ENCODE peak calls at places on chromosome 10, in five cellular contexts. W, F, U, R and N are unnamed samples.

GRCh38 chr10:47364366-47364765 is 16.2 kb downstream of the RBP3 start:
- DNase-seq in R (no peak), F (no peak), U (no peak), W (no peak), N (no peak)

GRCh38 chr10:101091546-101092290 is 29.9 kb downstream of the KAZALD1 start:
- DNase-seq in W (no peak), U (no peak), R (no peak), F (no peak), N (no peak)

GRCh38 chr10:21317902-21318301 is 207.6 kb downstream of the SKIDA1 start:
- DNase-seq in R (no peak), W (no peak), U (no peak), F (no peak), N (no peak)

GRCh38 chr10:86970152-86970886 is 2.0 kb downstream of the ADIRF start:
- DNase-seq in F (peak), U (no peak), W (peak), R (peak), N (no peak)

GRCh38 chr10:116912162-116912561 is 62.9 kb downstream of the ENO4 start:
- DNase-seq in W (no peak), U (no peak), F (no peak), R (no peak), N (no peak)

GRCh38 chr10:16891375-16892313 is 74.4 kb upstream of the RSU1 start:
- DNase-seq in R (no peak), W (peak), F (peak), U (peak), N (peak)

GRCh38 chr10:20281579-20281978 is 465.3 kb downstream of the PLXDC2 start:
- DNase-seq in W (no peak), R (no peak), F (no peak), U (no peak), N (no peak)

GRCh38 chr10:113222207-113222606 is 272.2 kb downstream of the TCF7L2 start:
- DNase-seq in R (no peak), W (no peak), U (no peak), F (no peak), N (no peak)

GRCh38 chr10:116287906-116288501 is 15.0 kb upstream of the GFRA1 start:
- DNase-seq in U (peak), F (no peak), W (no peak), R (no peak), N (peak)

GRCh38 chr10:99742701-99743100 is 10.7 kb downstream of the CUTC start:
- DNase-seq in U (no peak), W (no peak), F (no peak), R (no peak), N (no peak)

GRCh38 chr10:100395626-100396025 is 48.6 kb downstream of the SCD start:
- DNase-seq in U (no peak), F (no peak), W (no peak), R (no peak), N (no peak)

GRCh38 chr10:16856567-16856966 is 39.3 kb upstream of the RSU1 start:
- DNase-seq in R (no peak), U (no peak), F (no peak), W (no peak), N (no peak)

GRCh38 chr10:61902448-61903183 is 1.1 kb downstream of the ARID5B start:
- DNase-seq in R (no peak), U (peak), W (no peak), F (peak), N (peak)

GRCh38 chr10:90734415-90734814 is 123.4 kb downstream of the HTR7 start:
- DNase-seq in W (no peak), R (no peak), F (no peak), U (no peak), N (no peak)

GRCh38 chr10:11157292-11158052 is 139.8 kb downstream of the CELF2 start:
- DNase-seq in F (no peak), R (no peak), W (no peak), U (no peak), N (no peak)
- H3K27ac ChIP-seq in F (no peak), R (no peak), W (no peak), U (no peak), N (no peak)

DNA sequence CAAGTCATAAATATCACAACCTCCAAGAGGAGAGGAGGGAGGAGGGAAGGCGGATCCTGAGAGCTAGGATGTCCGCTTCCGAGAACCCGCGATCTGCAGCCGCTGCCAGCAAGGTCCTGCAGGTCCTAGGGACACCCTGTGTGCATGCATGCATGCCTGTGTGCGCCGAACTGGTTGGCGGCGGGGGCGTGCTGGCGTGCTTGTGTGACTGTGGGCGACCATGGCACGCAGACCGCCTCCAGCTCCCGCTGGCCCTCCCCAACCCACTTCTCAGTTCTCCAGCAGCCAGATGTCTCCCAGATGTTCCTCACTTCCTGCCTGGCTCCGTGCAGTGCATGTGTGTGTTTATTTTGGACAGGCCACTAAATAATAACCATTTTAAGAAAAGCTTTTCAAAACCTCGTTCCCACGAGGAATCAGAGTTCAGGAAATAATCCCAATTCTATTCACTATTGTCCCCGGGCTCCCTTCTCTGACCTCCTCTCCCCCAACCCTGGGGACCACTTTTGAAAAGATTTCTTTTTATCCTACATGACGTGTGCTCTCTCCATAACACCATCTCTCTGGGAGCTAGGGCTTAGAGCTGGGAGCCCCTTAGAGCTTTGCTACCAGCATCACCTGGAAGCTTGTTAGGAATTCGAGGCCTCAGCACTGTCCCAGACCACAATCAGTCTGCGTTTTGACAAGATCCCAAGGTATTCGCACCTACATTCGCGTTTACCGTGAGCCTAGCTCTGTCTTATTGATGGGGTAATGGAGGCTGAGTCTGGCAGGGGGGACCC is 32.5 kb downstream of the UNC5B start:
- DNase-seq in U (no peak), W (peak), R (peak), F (peak), N (no peak)
- H3K4me3 ChIP-seq in U (no peak), W (no peak), R (peak), F (peak), N (no peak)

GRCh38 chr10:34699904-34700303 is 115.2 kb downstream of the PARD3 start:
- DNase-seq in W (no peak), F (no peak), R (no peak), U (no peak), N (no peak)

GRCh38 chr10:34702982-34703381 is 112.1 kb downstream of the PARD3 start:
- DNase-seq in R (no peak), F (no peak), U (no peak), W (no peak), N (no peak)

GRCh38 chr10:34704526-34705184 is 110.4 kb downstream of the PARD3 start:
- DNase-seq in W (no peak), R (no peak), F (no peak), U (no peak), N (no peak)

GRCh38 chr10:34701194-34701593 is 113.9 kb downstream of the PARD3 start:
- DNase-seq in R (no peak), F (no peak), W (no peak), U (no peak), N (no peak)

DNA sequence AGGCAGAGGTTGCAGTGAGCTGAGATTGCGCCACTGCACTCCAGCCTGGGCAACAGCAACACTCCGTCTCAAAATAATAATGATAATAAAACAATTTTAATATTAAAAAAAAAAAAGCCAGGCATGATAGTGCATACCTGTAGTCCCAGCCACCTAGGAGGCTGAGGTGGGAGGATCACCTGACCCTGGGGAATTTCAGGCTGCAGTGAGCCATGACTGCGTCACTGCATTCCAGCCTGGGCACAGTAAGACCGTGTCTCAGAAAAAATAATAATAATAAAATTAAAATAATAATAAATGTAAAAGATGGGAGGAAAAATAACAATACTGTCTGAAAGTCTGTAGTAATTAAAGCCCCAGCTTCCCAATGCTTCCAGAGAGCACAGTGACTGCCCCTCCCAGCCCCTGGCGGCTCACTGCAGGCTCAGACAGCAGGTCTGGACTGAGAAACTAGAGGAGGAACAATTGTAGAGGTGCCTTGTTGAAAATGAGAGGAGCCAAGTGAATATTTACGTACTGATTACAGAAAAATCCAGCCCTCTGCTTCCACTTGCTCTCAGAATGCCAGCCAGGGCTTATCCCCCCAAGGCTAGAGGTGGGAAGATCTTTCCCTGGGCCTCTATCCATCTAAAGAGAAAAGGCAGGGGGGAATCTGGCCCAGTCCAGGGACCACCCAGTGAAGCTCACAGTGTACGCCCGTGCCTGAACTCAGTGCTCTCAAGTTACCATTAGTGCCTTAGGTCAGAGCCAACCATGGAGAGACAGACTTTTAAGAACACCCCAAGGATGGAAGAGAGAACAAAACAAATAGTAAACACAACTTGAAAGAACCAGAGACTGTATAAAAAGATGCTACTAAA is 112.8 kb downstream of the PARD3 start:
- DNase-seq in F (no peak), R (no peak), W (no peak), U (no peak), N (no peak)
- H3K27ac ChIP-seq in F (peak), R (peak), W (peak), U (no peak), N (no peak)

DNA sequence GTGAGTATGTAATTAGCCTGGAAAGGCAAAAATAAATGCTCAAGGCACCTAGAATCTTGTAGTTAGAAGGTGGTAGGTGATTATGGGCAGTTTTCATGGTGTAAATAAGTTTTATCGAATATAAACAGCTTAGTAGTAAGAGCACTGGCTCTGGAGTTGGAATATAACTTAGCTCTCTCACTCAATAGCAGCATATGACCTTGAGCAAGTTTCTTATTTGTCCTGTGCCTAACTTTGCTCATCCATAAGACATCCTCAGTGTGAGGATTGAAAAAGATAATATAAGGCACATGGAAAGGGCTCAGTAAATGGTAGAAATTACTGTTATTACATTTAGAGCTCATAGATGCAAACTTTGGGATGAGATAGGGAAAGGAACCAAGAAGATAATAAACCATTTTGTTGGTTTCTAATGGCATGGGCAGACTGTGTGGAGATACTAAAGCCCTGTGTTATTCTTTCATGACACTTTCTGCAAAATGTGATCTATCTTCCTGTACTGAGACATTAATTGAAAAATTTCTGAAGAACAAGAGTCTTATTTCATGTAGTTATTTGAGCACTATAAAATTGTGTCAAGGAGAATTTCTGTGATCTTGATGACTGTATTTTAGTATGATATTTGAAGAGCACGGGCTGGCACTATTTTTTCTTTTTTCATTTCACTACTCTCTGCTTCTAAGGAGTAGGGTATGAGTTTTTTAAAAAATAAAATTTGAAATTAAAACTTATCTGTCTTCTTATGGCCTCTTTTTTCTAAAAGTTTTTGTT is 3.1 kb downstream of the SLK start:
- DNase-seq in R (no peak), U (no peak), F (no peak), W (no peak), N (no peak)
- H3K4me3 ChIP-seq in R (peak), U (peak), F (peak), W (peak), N (peak)

GRCh38 chr10:79078367-79079073 is 9.8 kb downstream of the ZMIZ1 start:
- DNase-seq in F (no peak), W (no peak), U (no peak), R (no peak), N (no peak)
- H3K27ac ChIP-seq in F (peak), W (peak), U (no peak), R (no peak), N (no peak)

GRCh38 chr10:35056686-35057085 is 33.5 kb downstream of the CUL2 start:
- DNase-seq in U (no peak), R (no peak), W (no peak), F (no peak), N (no peak)

GRCh38 chr10:35056133-35056532 is 34.0 kb downstream of the CUL2 start:
- DNase-seq in F (no peak), W (no peak), R (no peak), U (no peak), N (no peak)

GRCh38 chr10:35059486-35059885 is 30.7 kb downstream of the CUL2 start:
- DNase-seq in R (no peak), U (no peak), W (no peak), F (no peak), N (no peak)

GRCh38 chr10:35058134-35058533 is 32.0 kb downstream of the CUL2 start:
- DNase-seq in F (no peak), R (no peak), W (no peak), U (no peak), N (no peak)

GRCh38 chr10:35058686-35059085 is 31.5 kb downstream of the CUL2 start:
- DNase-seq in R (no peak), F (no peak), U (no peak), W (no peak), N (no peak)
- H3K4me3 ChIP-seq in R (no peak), F (no peak), U (no peak), W (no peak), N (no peak)

GRCh38 chr10:5945561-5946418 is 31.6 kb downstream of the IL15RA start:
- DNase-seq in W (peak), R (peak), U (no peak), F (peak), N (no peak)
- H3K27ac ChIP-seq in W (peak), R (peak), U (no peak), F (peak), N (no peak)

GRCh38 chr10:314381-314780 is 179.1 kb downstream of the ZMYND11 start:
- DNase-seq in R (peak), F (no peak), W (no peak), U (no peak), N (no peak)
- H3K4me3 ChIP-seq in R (no peak), F (no peak), W (no peak), U (no peak), N (no peak)

DNA sequence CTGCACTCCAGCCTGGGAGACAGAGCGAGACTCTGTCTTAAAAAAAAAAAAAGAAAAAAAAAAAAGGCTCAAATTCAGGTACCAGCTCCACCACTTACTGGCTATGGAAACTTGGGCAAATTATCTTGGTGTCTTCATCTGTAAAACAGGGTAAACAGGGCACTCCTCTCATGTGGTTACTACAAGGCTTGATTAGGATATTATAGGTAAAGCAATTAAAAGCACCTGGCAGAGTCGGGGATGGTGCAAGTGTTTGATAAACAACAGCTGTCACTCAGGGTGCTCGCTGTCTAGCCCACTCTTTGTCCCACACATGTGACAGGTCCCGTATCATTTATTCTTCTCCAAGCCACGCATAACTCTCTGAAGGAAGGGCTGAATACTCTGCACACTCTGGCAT is 96.9 kb downstream of the SORBS1 start:
- DNase-seq in F (no peak), W (no peak), U (no peak), R (no peak), N (no peak)
- H3K27ac ChIP-seq in F (peak), W (no peak), U (no peak), R (peak), N (no peak)